ENCODE peak calls at places on chromosomes 4 and X, in ten cellular contexts. C, X, T, V, J, I, Q, E, U and H are unnamed samples.

GRCh38 chr4:153223935-153224334 is 19.7 kb downstream of the TRIM2 start:
- DNase-seq in C (no peak), X (no peak), T (peak), V (no peak), J (no peak), I (peak), Q (no peak), E (no peak), U (no peak), H (no peak)

GRCh38 chr4:155245105-155245504 is 36.7 kb downstream of the NPY2R start:
- DNase-seq in C (no peak), X (no peak), T (no peak), V (no peak), J (no peak), I (no peak), Q (no peak), E (no peak), U (no peak), H (no peak)

GRCh38 chr4:9870165-9870564 is 88.7 kb downstream of the DRD5 start:
- DNase-seq in C (no peak), X (no peak), T (no peak), V (no peak), J (no peak), I (no peak), Q (no peak), E (no peak), U (no peak), H (no peak)

GRCh38 chr4:143486314-143486713 is 27.2 kb upstream of the SMARCA5 start:
- DNase-seq in C (no peak), X (no peak), T (no peak), V (no peak), J (no peak), I (no peak), Q (no peak), E (no peak), U (no peak), H (no peak)

GRCh38 chr4:133592106-133592505 is 443.0 kb downstream of the PCDH10 start:
- DNase-seq in C (no peak), X (no peak), T (no peak), V (no peak), J (no peak), I (no peak), Q (no peak), E (no peak), U (no peak), H (no peak)

GRCh38 chr4:5707366-5708133 is 809 bp downstream of the EVC2 start:
- DNase-seq in C (no peak), X (no peak), T (no peak), V (peak), J (no peak), I (peak), Q (no peak), E (no peak), U (no peak), H (no peak)

GRCh38 chr4:30295652-30296051 is 424.5 kb upstream of the PCDH7 start:
- DNase-seq in C (no peak), X (no peak), T (no peak), V (no peak), J (no peak), I (no peak), Q (no peak), E (no peak), U (no peak), H (no peak)

GRCh38 chrX:10254746-10255145 is 98.0 kb downstream of the CLCN4 start:
- DNase-seq in C (no peak), X (no peak), T (no peak), V (no peak), J (no peak), I (peak), Q (peak), E (peak), U (no peak), H (no peak)

GRCh38 chrX:56763556-56764152 is 34.6 kb downstream of the NBDY start:
- DNase-seq in C (no peak), X (no peak), T (peak), V (peak), J (peak), I (no peak), Q (peak), E (no peak), U (peak), H (peak)

GRCh38 chr4:1305261-1305711 is 15.6 kb downstream of the MAEA start:
- DNase-seq in C (peak), X (no peak), T (no peak), V (no peak), J (no peak), I (no peak), Q (no peak), E (no peak), U (no peak), H (no peak)

GRCh38 chr4:169015237-169015636 is 5.2 kb upstream of the CBR4 start:
- DNase-seq in C (no peak), X (peak), T (no peak), V (no peak), J (no peak), I (no peak), Q (no peak), E (no peak), U (no peak), H (no peak)

GRCh38 chr4:94766856-94767255 is 9.1 kb downstream of the BMPR1B start:
- DNase-seq in C (no peak), X (no peak), T (peak), V (no peak), J (no peak), I (no peak), Q (no peak), E (no peak), U (no peak), H (no peak)

GRCh38 chrX:64192040-64192439 is 13.5 kb downstream of the AMER1 start:
- DNase-seq in C (no peak), X (no peak), T (no peak), V (no peak), J (no peak), I (no peak), Q (no peak), E (no peak), U (no peak), H (no peak)

GRCh38 chr4:21795091-21795490 is 153.5 kb downstream of the KCNIP4 start:
- DNase-seq in C (no peak), X (no peak), T (peak), V (no peak), J (no peak), I (no peak), Q (peak), E (no peak), U (no peak), H (no peak)

GRCh38 chrX:136039968-136040367 is 54.7 kb downstream of the SLC9A6 start:
- DNase-seq in C (no peak), X (no peak), T (no peak), V (no peak), J (no peak), I (no peak), Q (no peak), E (no peak), U (no peak), H (no peak)

GRCh38 chr4:165834116-165834515 is 38.9 kb upstream of the TLL1 start:
- DNase-seq in C (no peak), X (no peak), T (no peak), V (no peak), J (no peak), I (no peak), Q (no peak), E (no peak), U (no peak), H (no peak)

GRCh38 chrX:72554448-72555140 is 18.0 kb downstream of the HDAC8 start:
- DNase-seq in C (no peak), X (no peak), T (no peak), V (no peak), J (no peak), I (no peak), Q (no peak), E (peak), U (no peak), H (no peak)

GRCh38 chr4:122785099-122785498 is 41.5 kb upstream of the FGF2 start:
- DNase-seq in C (no peak), X (no peak), T (no peak), V (no peak), J (no peak), I (no peak), Q (no peak), E (no peak), U (no peak), H (no peak)

GRCh38 chr4:152738812-152739211 is 40.7 kb downstream of the TIGD4 start:
- DNase-seq in C (no peak), X (no peak), T (peak), V (no peak), J (no peak), I (no peak), Q (no peak), E (no peak), U (no peak), H (no peak)

GRCh38 chr4:144504853-144505252 is 141.1 kb upstream of the HHIP start:
- DNase-seq in C (no peak), X (no peak), T (no peak), V (no peak), J (no peak), I (no peak), Q (no peak), E (no peak), U (no peak), H (no peak)

GRCh38 chr4:74205046-74205445 is 47.1 kb downstream of the MTHFD2L start:
- DNase-seq in C (no peak), X (no peak), T (no peak), V (no peak), J (no peak), I (no peak), Q (no peak), E (no peak), U (no peak), H (no peak)

GRCh38 chr4:164012396-164013027 is 518.0 kb downstream of the TMA16 start:
- DNase-seq in C (no peak), X (no peak), T (no peak), V (no peak), J (no peak), I (no peak), Q (peak), E (no peak), U (no peak), H (no peak)

GRCh38 chr4:53508446-53508845 is 82.8 kb downstream of the LNX1 start:
- DNase-seq in C (no peak), X (no peak), T (peak), V (no peak), J (no peak), I (no peak), Q (no peak), E (no peak), U (no peak), H (no peak)

GRCh38 chr4:185112104-185112503 is 31.0 kb upstream of the SLC25A4 start:
- DNase-seq in C (no peak), X (no peak), T (peak), V (no peak), J (peak), I (peak), Q (peak), E (peak), U (no peak), H (peak)

GRCh38 chrX:130330706-130331105 is 9.0 kb upstream of the SLC25A14 start:
- DNase-seq in C (peak), X (no peak), T (peak), V (peak), J (no peak), I (peak), Q (peak), E (peak), U (peak), H (peak)

GRCh38 chrX:23784487-23785301 is 1.7 kb downstream of the SAT1 start:
- DNase-seq in C (no peak), X (no peak), T (peak), V (no peak), J (peak), I (peak), Q (peak), E (no peak), U (no peak), H (no peak)

GRCh38 chr4:20284990-20285389 is 33.3 kb downstream of the SLIT2 start:
- DNase-seq in C (no peak), X (no peak), T (peak), V (no peak), J (no peak), I (peak), Q (no peak), E (no peak), U (no peak), H (no peak)

GRCh38 chr4:94419956-94420355 is 31.8 kb upstream of the PDLIM5 start:
- DNase-seq in C (no peak), X (no peak), T (peak), V (no peak), J (no peak), I (no peak), Q (no peak), E (no peak), U (no peak), H (no peak)

GRCh38 chrX:129600981-129601424 is 53.8 kb downstream of the APLN start:
- DNase-seq in C (no peak), X (no peak), T (peak), V (no peak), J (no peak), I (peak), Q (peak), E (peak), U (no peak), H (no peak)

GRCh38 chr4:3496021-3496420 is 32.9 kb downstream of the DOK7 start:
- DNase-seq in C (no peak), X (no peak), T (no peak), V (no peak), J (no peak), I (no peak), Q (no peak), E (no peak), U (no peak), H (no peak)

GRCh38 chr4:141713771-141714445 is 77.5 kb downstream of the IL15 start:
- DNase-seq in C (no peak), X (no peak), T (peak), V (no peak), J (no peak), I (peak), Q (no peak), E (peak), U (no peak), H (no peak)

GRCh38 chr4:23966720-23967119 is 76.9 kb upstream of the PPARGC1A start:
- DNase-seq in C (no peak), X (no peak), T (no peak), V (no peak), J (no peak), I (no peak), Q (peak), E (no peak), U (no peak), H (no peak)

GRCh38 chr4:18021470-18021719 is 160 bp downstream of the LCORL start:
- DNase-seq in C (no peak), X (peak), T (peak), V (no peak), J (no peak), I (no peak), Q (no peak), E (no peak), U (no peak), H (no peak)
- TF ChIP-seq POLR2A in C (peak), X (no peak), T (no peak), V (no peak), J (no peak), I (no peak), Q (no peak), E (no peak), U (peak), H (no peak)

GRCh38 chrX:46554942-46555341 is 9.7 kb upstream of the ZNF674 start:
- DNase-seq in C (no peak), X (no peak), T (peak), V (no peak), J (no peak), I (peak), Q (peak), E (no peak), U (no peak), H (no peak)
- TF ChIP-seq CTCF in C (peak), X (no peak), T (peak), V (peak), J (peak), I (no peak), Q (no peak), E (peak), U (no peak), H (peak)

DNA sequence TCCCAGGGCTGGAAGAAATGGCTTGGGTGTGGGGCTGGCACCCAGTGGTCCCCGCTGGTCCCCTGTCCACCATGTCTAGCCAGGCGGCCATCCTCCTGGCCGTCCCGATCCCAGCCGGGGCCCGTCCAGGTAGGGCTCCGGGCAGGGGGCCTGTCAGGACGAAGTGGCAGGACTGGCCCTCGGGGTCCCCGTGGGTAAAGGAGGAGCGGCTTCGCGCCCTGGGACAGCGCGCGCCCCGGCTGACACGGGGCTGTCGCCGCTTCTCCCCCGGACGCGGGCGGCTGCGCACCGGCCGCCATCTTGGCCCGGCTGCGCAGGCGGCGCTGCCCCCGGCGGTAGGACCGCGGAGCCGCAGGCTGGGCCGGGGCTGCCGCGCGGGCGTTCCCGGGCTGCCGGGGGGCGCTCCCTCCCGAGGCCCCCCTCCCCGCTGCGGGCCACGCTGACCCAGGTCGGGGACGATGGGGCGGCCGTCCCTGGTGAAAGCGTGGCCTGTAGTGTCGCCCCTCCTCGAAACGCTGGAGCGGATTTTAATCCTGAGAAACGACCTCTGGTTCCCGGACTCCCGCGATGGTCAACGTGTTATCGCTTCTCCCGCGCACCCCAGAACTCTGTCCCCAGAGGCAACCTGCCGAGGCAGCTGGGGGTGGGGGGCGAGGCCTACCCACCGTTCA is 60.4 kb upstream of the BCOR start:
- DNase-seq in C (peak), X (no peak), T (peak), V (peak), J (peak), I (no peak), Q (peak), E (peak), U (no peak), H (no peak)
- TF ChIP-seq POLR2A in C (no peak), X (no peak), T (no peak), V (peak), J (peak), I (no peak), Q (no peak), E (peak), U (no peak), H (peak)

GRCh38 chrX:152601848-152602616 is 35.7 kb upstream of the GABRQ start:
- DNase-seq in C (no peak), X (no peak), T (no peak), V (no peak), J (no peak), I (no peak), Q (peak), E (no peak), U (no peak), H (no peak)
- TF ChIP-seq CTCF in C (no peak), X (no peak), T (no peak), V (no peak), J (no peak), I (no peak), Q (peak), E (no peak), U (no peak), H (no peak)

GRCh38 chr4:38866973-38867477 is 581 bp upstream of the FAM114A1 start:
- DNase-seq in C (no peak), X (no peak), T (no peak), V (no peak), J (no peak), I (no peak), Q (no peak), E (no peak), U (no peak), H (no peak)

GRCh38 chr4:38868055-38868965 is 704 bp downstream of the FAM114A1 start:
- DNase-seq in C (peak), X (peak), T (peak), V (peak), J (peak), I (peak), Q (no peak), E (no peak), U (peak), H (peak)

GRCh38 chr4:38869511-38869910 is 1.9 kb downstream of the FAM114A1 start:
- DNase-seq in C (no peak), X (no peak), T (no peak), V (no peak), J (no peak), I (peak), Q (no peak), E (no peak), U (no peak), H (no peak)

GRCh38 chr4:38865445-38865844 is 2.2 kb upstream of the FAM114A1 start:
- DNase-seq in C (no peak), X (no peak), T (no peak), V (no peak), J (no peak), I (no peak), Q (no peak), E (no peak), U (peak), H (no peak)

DNA sequence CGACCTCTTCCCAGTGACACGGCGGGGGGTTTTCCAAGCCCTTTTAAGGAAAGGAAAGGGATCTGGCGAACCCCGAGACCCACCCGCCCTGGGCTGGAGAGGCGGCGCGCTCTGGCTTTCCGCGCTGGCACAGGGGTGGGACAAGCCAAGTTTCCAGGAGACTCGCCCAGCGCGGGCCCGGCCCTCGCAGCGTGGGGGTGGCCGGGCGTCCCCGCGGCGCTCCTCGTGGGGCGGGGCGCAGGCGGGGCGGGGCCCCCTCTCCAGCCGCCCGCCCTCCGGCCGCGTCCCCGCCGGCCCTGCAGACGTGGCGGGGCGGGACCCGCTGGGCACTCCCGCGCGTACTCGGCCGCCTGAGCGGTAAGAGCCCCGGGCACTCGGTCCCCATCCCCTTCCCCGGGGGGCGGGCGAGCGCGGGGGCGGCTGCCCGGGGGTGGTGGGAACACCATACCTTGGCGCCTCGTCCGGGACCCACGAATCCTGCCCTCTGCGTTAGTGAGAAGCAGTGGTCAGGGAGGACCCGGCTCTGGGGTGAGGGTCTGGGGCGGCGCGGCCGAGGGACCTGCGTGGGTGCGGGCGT is at the start of gene FAM114A1:
- DNase-seq in C (peak), X (peak), T (peak), V (peak), J (peak), I (peak), Q (peak), E (peak), U (peak), H (peak)
- TF ChIP-seq POLR2A in C (no peak), X (no peak), T (peak), V (peak), J (peak), I (peak), Q (peak), E (peak), U (peak), H (peak)

GRCh38 chrX:46574337-46574940 is 874 bp downstream of the CHST7 start:
- DNase-seq in C (no peak), X (no peak), T (no peak), V (peak), J (no peak), I (peak), Q (no peak), E (no peak), U (peak), H (no peak)
- TF ChIP-seq CTCF in C (no peak), X (no peak), T (no peak), V (no peak), J (no peak), I (no peak), Q (no peak), E (no peak), U (no peak), H (peak)

GRCh38 chr4:119865789-119866188 is 200.9 kb downstream of the MAD2L1 start:
- DNase-seq in C (no peak), X (no peak), T (no peak), V (no peak), J (no peak), I (no peak), Q (no peak), E (no peak), U (no peak), H (no peak)
- TF ChIP-seq POLR2A in C (no peak), X (no peak), T (no peak), V (no peak), J (no peak), I (no peak), Q (no peak), E (no peak), U (no peak), H (no peak)